ENCODE peak calls at places on chromosomes 12 and 14, in six cellular contexts. M is heart right ventricle; Z is CD8-positive, alpha-beta memory T cell; V is small intestine; B is tibial artery; A is effector memory CD4-positive, alpha-beta T cell. O is an unnamed sample.

GRCh38 chr14:75877292-75877691 is 104.5 kb downstream of the TGFB3 start:
- DNase-seq in V (no peak), Z (no peak), M (no peak), B (no peak), A (no peak), O (no peak)

GRCh38 chr12:108346727-108347710 is 7.9 kb upstream of the CMKLR1 start:
- DNase-seq in M (no peak), Z (no peak), A (no peak), B (no peak), V (no peak), O (no peak)

GRCh38 chr14:102942069-102942468 is 19.6 kb downstream of the AMN start:
- DNase-seq in M (no peak), V (no peak), B (no peak), Z (no peak), A (no peak), O (no peak)

GRCh38 chr12:13101854-13102375 is 1.6 kb downstream of the GSG1 start:
- DNase-seq in V (peak; percentile 92), B (no peak), M (no peak), Z (no peak), A (no peak), O (no peak)

GRCh38 chr12:51972849-51973273 is 21.4 kb downstream of the ACVR1B start:
- DNase-seq in V (peak; percentile 43), M (peak; percentile 32), Z (peak; percentile 46), B (peak; percentile 73), A (peak; percentile 27), O (no peak)

GRCh38 chr14:43407721-43408120 is 1099.4 kb downstream of the FSCB start:
- DNase-seq in M (no peak), V (no peak), A (no peak), Z (no peak), B (no peak), O (no peak)

GRCh38 chr14:37150414-37150813 is 22.0 kb downstream of the SLC25A21 start:
- DNase-seq in V (peak; percentile 37), M (no peak), B (no peak), A (no peak), Z (no peak), O (no peak)

GRCh38 chr12:4938900-4939299 is 29.2 kb downstream of the KCNA1 start:
- DNase-seq in A (no peak), M (no peak), V (no peak), B (no peak), Z (no peak), O (no peak)

GRCh38 chr14:36750244-36750643 is 88.6 kb downstream of the PAX9 start:
- DNase-seq in A (no peak), M (no peak), Z (no peak), V (no peak), B (no peak), O (no peak)

GRCh38 chr12:108832730-108833354 is 24.5 kb downstream of the SSH1 start:
- DNase-seq in V (no peak), Z (no peak), M (no peak), B (no peak), A (no peak), O (no peak)

GRCh38 chr14:97442363-97442762 is 645.2 kb downstream of the VRK1 start:
- DNase-seq in Z (no peak), M (no peak), A (no peak), B (no peak), V (no peak), O (peak; percentile 39)

GRCh38 chr14:82180057-82180620 is 646.5 kb upstream of the SEL1L start:
- DNase-seq in V (no peak), M (no peak), Z (no peak), B (no peak), A (no peak), O (no peak)

GRCh38 chr12:93733928-93734327 is 56.8 kb downstream of the CRADD start:
- DNase-seq in M (no peak), V (no peak), B (no peak), A (no peak), Z (no peak), O (no peak)

GRCh38 chr12:23424685-23425084 is 524.8 kb downstream of the SOX5 start:
- DNase-seq in B (no peak), V (no peak), M (no peak), A (no peak), Z (no peak), O (no peak)

GRCh38 chr14:94129111-94129757 is at the start of gene IFI27L2:
- DNase-seq in A (peak; percentile 66), B (peak; percentile 88), M (peak; percentile 72), V (peak; percentile 69), Z (peak; percentile 66), O (peak; percentile 80)

GRCh38 chr12:65662590-65662989 is 161.7 kb upstream of the HMGA2 start:
- DNase-seq in A (no peak), B (no peak), Z (no peak), V (no peak), M (no peak), O (no peak)

GRCh38 chr12:114684098-114684869 is at the start of gene TBX3:
- DNase-seq in A (no peak), Z (no peak), B (peak; percentile 92), V (peak; percentile 99), M (peak; percentile 92), O (peak; percentile 43)

GRCh38 chr12:122080149-122081107 is 1.9 kb downstream of the MLXIP start:
- DNase-seq in B (peak; percentile 90), V (no peak), Z (no peak), M (no peak), A (no peak), O (no peak)

GRCh38 chr14:68626386-68626785 is 166.5 kb downstream of the ZFP36L1 start:
- DNase-seq in V (no peak), Z (no peak), M (no peak), A (no peak), B (peak; percentile 87), O (no peak)

GRCh38 chr12:91778938-91779400 is 366.7 kb downstream of the BTG1 start:
- DNase-seq in V (peak; percentile 96), M (no peak), Z (no peak), B (no peak), A (peak; percentile 3), O (peak; percentile 56)

GRCh38 chr14:106556665-106557289 is 1030.4 kb downstream of the TMEM121 start:
- DNase-seq in A (peak; percentile 59), M (peak; percentile 32), B (no peak), Z (peak; percentile 68), V (peak; percentile 65), O (peak; percentile 43)

GRCh38 chr14:76293221-76293620 is 82.7 kb upstream of the ESRRB start:
- DNase-seq in A (no peak), Z (no peak), B (peak; percentile 25), M (no peak), V (no peak), O (no peak)

GRCh38 chr12:130803707-130804106 is 35.3 kb downstream of the STX2 start:
- DNase-seq in M (no peak), V (no peak), Z (no peak), B (no peak), A (no peak), O (no peak)

GRCh38 chr12:111753144-111753881 is 13.4 kb upstream of the ALDH2 start:
- DNase-seq in Z (no peak), V (peak; percentile 74), A (no peak), B (peak; percentile 75), M (peak; percentile 71), O (no peak)

GRCh38 chr12:122842505-122843405 is 7.5 kb downstream of the HIP1R start:
- DNase-seq in Z (no peak), M (no peak), B (peak; percentile 64), A (no peak), V (no peak), O (no peak)

GRCh38 chr14:74785056-74785613 is 22.0 kb downstream of the YLPM1 start:
- DNase-seq in A (no peak), M (no peak), B (no peak), Z (no peak), V (no peak), O (no peak)

GRCh38 chr14:74784634-74785033 is 21.5 kb downstream of the YLPM1 start:
- DNase-seq in B (no peak), V (no peak), Z (no peak), M (no peak), A (no peak), O (no peak)

GRCh38 chr14:74792249-74793039 is 29.3 kb downstream of the YLPM1 start:
- DNase-seq in M (no peak), B (no peak), V (no peak), A (no peak), Z (no peak), O (no peak)

DNA sequence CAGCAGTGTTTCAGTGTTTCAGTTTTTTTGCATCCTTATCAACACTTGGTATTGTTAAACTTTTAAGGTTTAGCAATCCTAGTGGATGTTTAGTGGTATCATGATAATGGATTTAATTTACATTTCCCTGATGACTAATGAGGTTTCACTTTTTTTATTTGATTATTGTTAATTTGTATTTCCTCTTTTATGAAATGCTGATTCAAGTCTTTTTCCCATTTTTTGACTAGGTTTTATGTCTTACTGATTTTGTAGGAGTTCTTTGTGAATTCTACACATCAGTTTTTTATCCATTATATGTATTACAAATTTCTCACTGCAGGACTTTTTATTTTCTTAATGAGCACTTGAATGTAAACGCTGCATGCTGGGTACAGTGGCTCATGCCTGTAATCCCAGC is 23.8 kb downstream of the YLPM1 start:
- DNase-seq in Z (no peak), A (no peak), B (no peak), M (no peak), V (no peak), O (no peak)
- H3K36me3 ChIP-seq in Z (peaks cover 11% of the 10 kb centered on the region), A (peaks cover 29% of the 10 kb centered on the region), B (peaks cover 52% of the 10 kb centered on the region), M (no peaks in the 10 kb centered on the region), V (peaks cover 2% of the 10 kb centered on the region), O (peaks cover 3% of the 10 kb centered on the region)

GRCh38 chr12:56172839-56173238 is 14.7 kb downstream of the MYL6 start:
- DNase-seq in B (no peak), A (no peak), V (no peak), Z (no peak), M (no peak), O (no peak)
- H3K36me3 ChIP-seq in B (peaks cover 100% of the 10 kb centered on the region), A (peaks cover 77% of the 10 kb centered on the region), V (peaks cover 35% of the 10 kb centered on the region), Z (peaks cover 77% of the 10 kb centered on the region), M (peaks cover 6% of the 10 kb centered on the region), O (peaks cover 30% of the 10 kb centered on the region)

DNA sequence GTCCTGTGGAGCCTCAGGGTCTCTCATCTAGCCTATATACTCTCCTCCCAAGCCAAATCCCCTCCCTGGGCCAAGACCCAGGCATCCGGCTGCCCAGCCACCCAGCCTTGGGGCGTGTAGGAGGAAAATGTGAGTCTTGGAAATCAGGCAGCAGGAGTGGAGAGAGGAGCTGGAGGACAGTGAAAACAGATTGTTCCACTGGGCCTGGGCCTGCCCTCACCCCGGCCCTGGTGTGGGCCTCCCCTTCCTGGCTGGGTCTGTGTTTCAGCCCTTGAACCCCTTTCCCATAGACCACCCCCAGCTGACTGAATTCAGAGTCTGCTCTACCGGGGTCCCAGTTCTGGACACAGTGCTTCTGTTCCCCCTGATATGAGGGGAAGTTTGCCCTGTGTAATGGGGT is 6.7 kb downstream of the ITGA5 start:
- DNase-seq in V (no peak), A (no peak), Z (no peak), M (no peak), B (peak; percentile 69), O (no peak)
- H3K36me3 ChIP-seq in V (peaks cover 5% of the 10 kb centered on the region), A (peaks cover 30% of the 10 kb centered on the region), Z (peaks cover 27% of the 10 kb centered on the region), M (no peaks in the 10 kb centered on the region), B (peaks cover 79% of the 10 kb centered on the region), O (no peaks in the 10 kb centered on the region)

DNA sequence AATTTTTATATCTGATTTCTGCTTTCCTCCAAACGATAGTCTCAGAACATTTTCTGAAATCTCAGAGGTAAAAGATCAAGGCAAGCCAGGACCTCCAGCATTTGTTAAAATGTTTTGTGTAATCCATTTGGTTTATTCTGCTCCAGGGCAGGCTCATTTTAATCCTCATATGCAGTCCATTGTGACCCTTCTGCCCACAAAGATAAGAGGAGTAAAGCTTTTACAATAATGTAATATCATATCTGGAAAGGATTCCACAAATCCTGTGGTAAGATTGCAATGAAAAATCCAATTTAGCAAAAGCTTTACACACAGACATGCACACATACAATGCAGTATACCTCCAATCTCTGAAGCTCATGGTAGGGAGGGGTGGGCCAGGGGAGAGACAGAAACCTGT is 55.3 kb upstream of the KCNH5 start:
- DNase-seq in V (no peak), B (no peak), A (no peak), M (no peak), Z (no peak), O (no peak)
- H3K36me3 ChIP-seq in V (no peaks in the 10 kb centered on the region), B (no peaks in the 10 kb centered on the region), A (no peaks in the 10 kb centered on the region), M (no peaks in the 10 kb centered on the region), Z (no peaks in the 10 kb centered on the region), O (no peaks in the 10 kb centered on the region)

O was measured in GM06990.